ENCODE peak calls at places on chromosomes 16 and 17, in ten cellular contexts. I, R, K, C, B, E, O, D, T and G are unnamed samples. For H3K4me1, the result is how much of the 10 kb centered on the place peaks cover.

GRCh38 chr17:77842148-77842905 is 116.2 kb upstream of the TNRC6C start:
- DNase-seq in D (no peak), T (peak), B (no peak), R (peak), O (no peak), I (peak), K (no peak), E (no peak), C (no peak), G (no peak)

GRCh38 chr16:14106961-14107360 is 35.8 kb downstream of the MRTFB start:
- DNase-seq in C (no peak), K (no peak), R (no peak), D (no peak), I (no peak), T (no peak), E (no peak), O (no peak), B (no peak), G (no peak)

GRCh38 chr17:45973099-45973838 is 25.8 kb upstream of the STH start:
- DNase-seq in T (no peak), R (no peak), K (no peak), B (no peak), C (no peak), D (no peak), E (no peak), I (peak), O (peak), G (no peak)

GRCh38 chr17:82859431-82860403 is 19.9 kb upstream of the ZNF750 start:
- DNase-seq in B (peak), K (peak), T (peak), O (no peak), R (peak), I (peak), E (no peak), C (no peak), D (peak), G (peak)

GRCh38 chr16:28321700-28322411 is 29.5 kb downstream of the SBK1 start:
- DNase-seq in D (peak), K (peak), R (peak), O (no peak), E (no peak), I (no peak), B (no peak), C (no peak), T (no peak), G (no peak)

GRCh38 chr17:50352072-50352692 is 6.3 kb downstream of the XYLT2 start:
- DNase-seq in B (no peak), T (no peak), R (no peak), I (peak), C (no peak), O (no peak), E (no peak), D (no peak), K (no peak), G (no peak)

GRCh38 chr16:56610017-56610608 is 1.7 kb downstream of the MT2A start:
- DNase-seq in C (no peak), D (peak), B (peak), T (peak), R (peak), E (peak), I (peak), K (peak), O (peak), G (peak)

GRCh38 chr17:69779378-69780214 is 295.4 kb upstream of the KCNJ16 start:
- DNase-seq in E (no peak), B (no peak), I (no peak), K (no peak), R (no peak), C (no peak), O (no peak), D (no peak), T (no peak), G (no peak)

GRCh38 chr16:51813609-51814008 is 662.5 kb upstream of the SALL1 start:
- DNase-seq in R (no peak), D (no peak), O (no peak), E (no peak), I (no peak), B (no peak), K (no peak), T (no peak), C (no peak), G (no peak)

GRCh38 chr16:26963109-26963508 is 103.6 kb upstream of the C16orf82 start:
- DNase-seq in D (peak), E (no peak), R (no peak), K (no peak), T (no peak), O (no peak), I (no peak), C (no peak), B (no peak), G (no peak)

GRCh38 chr17:48544356-48545021 is 420 bp downstream of the HOXB2 start:
- DNase-seq in O (peak), E (no peak), T (peak), I (peak), K (peak), R (peak), D (peak), C (no peak), B (no peak), G (peak)

GRCh38 chr17:51718945-51719344 is 439.6 kb downstream of the CA10 start:
- DNase-seq in I (no peak), E (no peak), R (no peak), D (no peak), K (no peak), T (no peak), O (no peak), C (no peak), B (no peak), G (no peak)

GRCh38 chr17:60792250-60792898 is 114.7 kb downstream of the BCAS3 start:
- DNase-seq in E (no peak), R (no peak), I (no peak), D (no peak), B (no peak), C (no peak), O (no peak), T (peak), K (no peak), G (no peak)

GRCh38 chr16:85326794-85327181 is 214.5 kb upstream of the CIBAR2 start:
- DNase-seq in E (no peak), I (no peak), K (no peak), T (no peak), C (no peak), R (no peak), B (no peak), O (no peak), D (no peak), G (no peak)

GRCh38 chr16:85327731-85328664 is 215.7 kb upstream of the CIBAR2 start:
- DNase-seq in T (no peak), R (peak), C (peak), I (no peak), D (no peak), K (no peak), O (no peak), E (no peak), B (no peak), G (no peak)

GRCh38 chr16:85323961-85324253 is 211.6 kb upstream of the CIBAR2 start:
- DNase-seq in C (no peak), D (no peak), R (no peak), E (no peak), K (no peak), O (no peak), T (no peak), B (no peak), I (no peak), G (no peak)

GRCh38 chr16:85324506-85324905 is 212.2 kb upstream of the CIBAR2 start:
- DNase-seq in B (no peak), I (no peak), K (no peak), T (no peak), D (no peak), E (no peak), C (no peak), O (no peak), R (no peak), G (no peak)

GRCh38 chr16:85326113-85326793 is 214.0 kb upstream of the CIBAR2 start:
- DNase-seq in C (no peak), K (no peak), I (no peak), B (no peak), D (no peak), E (no peak), R (no peak), O (no peak), T (no peak), G (no peak)
- H3K4me1 ChIP-seq in C (under half), K (under half), I (under half), B (under half), D (under half), E (under half), R (under half), O (under half), T (half or more), G (under half)

GRCh38 chr16:89815639-89816348 is 653 bp downstream of the FANCA start:
- DNase-seq in D (no peak), I (no peak), T (no peak), O (no peak), B (no peak), E (no peak), C (no peak), K (no peak), R (no peak), G (no peak)

GRCh38 chr16:89823087-89823823 is 5.0 kb upstream of the SPIRE2 start:
- DNase-seq in C (no peak), D (no peak), K (no peak), E (no peak), O (no peak), R (no peak), T (no peak), I (no peak), B (no peak), G (no peak)

GRCh38 chr16:89826531-89827382 is 1.5 kb upstream of the SPIRE2 start:
- DNase-seq in K (no peak), B (no peak), T (no peak), E (no peak), R (no peak), C (no peak), I (no peak), O (no peak), D (no peak), G (no peak)

GRCh38 chr16:89822188-89823086 is 5.8 kb upstream of the SPIRE2 start:
- DNase-seq in I (no peak), D (no peak), K (no peak), T (no peak), B (no peak), E (no peak), O (no peak), C (no peak), R (no peak), G (no peak)

DNA sequence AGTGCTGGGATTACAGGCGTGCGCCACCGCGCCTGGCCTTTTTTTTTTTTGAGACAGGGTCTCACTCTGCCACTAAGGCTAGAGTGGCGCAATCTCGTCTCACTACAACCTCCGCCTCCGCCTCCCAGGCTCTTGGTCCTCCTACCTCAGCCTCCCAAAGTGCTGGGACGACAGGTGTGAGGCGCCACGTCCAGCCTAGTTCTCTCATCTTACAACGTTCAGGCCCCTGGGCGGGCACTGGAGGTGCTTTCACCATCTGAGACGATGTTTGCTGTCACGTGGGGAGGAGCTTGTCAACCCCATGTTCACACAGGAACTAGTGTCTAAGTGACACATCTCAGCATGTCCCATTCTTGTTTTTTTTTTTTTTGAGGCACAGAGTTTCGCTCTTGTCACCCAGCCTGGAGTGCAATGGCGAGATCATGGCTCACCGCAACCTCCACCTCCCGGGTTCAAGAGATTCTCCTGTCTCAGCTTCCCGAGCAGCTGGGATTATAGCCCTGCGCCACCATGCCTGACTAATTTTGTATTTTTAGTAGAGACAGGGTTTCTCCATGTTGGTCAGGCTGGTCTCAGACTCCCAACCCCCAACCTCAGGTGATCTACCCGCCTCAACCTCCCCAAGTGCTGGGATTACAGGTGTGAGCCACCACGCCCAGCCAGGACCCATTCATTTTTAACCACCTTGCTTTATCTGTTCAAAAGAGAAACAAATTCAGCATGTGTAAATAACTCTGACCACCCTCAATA is 5.2 kb upstream of the FANCA start:
- DNase-seq in T (no peak), R (no peak), D (no peak), K (no peak), C (no peak), E (peak), B (no peak), I (no peak), O (no peak), G (no peak)
- H3K27ac ChIP-seq in T (no peak), R (no peak), D (no peak), K (peak), C (no peak), E (no peak), B (no peak), I (no peak), O (no peak), G (no peak)

GRCh38 chr17:30380643-30381419 is 2.1 kb downstream of the CPD start:
- DNase-seq in O (no peak), I (no peak), K (no peak), C (no peak), D (no peak), T (no peak), R (peak), E (no peak), B (no peak), G (no peak)
- H3K4me1 ChIP-seq in O (under half), I (under half), K (under half), C (under half), D (under half), T (under half), R (under half), E (under half), B (under half), G (under half)

DNA sequence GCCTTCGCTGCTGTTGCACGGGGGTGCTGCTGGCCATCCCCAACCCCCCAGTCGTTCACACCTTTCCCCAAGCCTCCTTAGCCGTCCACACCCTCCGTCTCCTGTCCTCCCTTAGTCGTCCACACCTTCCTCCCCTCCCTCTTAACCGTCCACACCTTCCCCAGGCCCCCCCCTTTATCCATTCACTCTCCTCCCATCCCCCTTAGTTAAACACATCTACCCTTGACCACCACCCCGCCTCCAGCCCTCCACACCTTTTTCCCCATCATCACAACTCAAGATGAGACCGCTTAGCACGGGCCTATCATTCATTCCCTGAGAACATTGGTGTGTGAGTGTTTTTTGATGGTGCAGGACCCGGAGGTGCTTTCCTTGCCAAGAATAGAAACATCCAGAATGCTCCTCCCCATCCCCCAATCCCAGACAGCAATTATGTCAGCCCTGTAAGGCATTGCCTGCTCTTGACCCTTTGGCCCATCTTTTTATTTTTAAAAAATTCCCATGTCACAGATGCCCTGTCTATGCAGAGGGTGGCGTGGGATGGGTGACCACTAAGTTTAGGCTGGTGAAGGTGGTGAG is 1.4 kb downstream of the TENT4B start:
- DNase-seq in B (no peak), O (no peak), C (no peak), D (no peak), E (no peak), K (no peak), R (peak), I (no peak), T (no peak), G (no peak)
- H3K27ac ChIP-seq in B (peak), O (peak), C (no peak), D (peak), E (peak), K (peak), R (no peak), I (peak), T (peak), G (no peak)

DNA sequence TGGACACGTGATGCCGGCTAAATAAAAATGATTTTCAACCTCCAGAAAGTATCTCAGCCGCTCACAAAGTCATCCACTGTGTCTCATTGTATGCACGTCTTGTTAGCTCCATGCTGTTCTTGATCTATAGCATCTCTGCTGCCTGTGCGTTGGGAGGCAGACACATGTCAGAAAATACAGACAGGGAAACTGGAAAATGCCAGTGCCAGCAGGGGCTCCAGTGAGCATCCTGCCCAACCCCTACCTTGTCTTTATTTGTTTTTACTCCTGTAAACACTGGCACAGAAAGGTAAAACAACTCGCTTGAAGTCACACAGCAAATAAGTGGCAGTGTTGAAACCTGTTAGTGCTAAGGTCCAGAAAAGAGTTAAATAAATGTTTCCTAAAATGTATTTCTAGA is 208.1 kb upstream of the ASIC2 start:
- DNase-seq in R (no peak), E (no peak), B (no peak), K (no peak), I (no peak), C (no peak), D (no peak), O (no peak), T (no peak), G (no peak)
- H3K4me1 ChIP-seq in R (under half), E (under half), B (under half), K (under half), I (under half), C (under half), D (under half), O (under half), T (under half), G (under half)

GRCh38 chr17:68567581-68567980 is 33.6 kb downstream of the FAM20A start:
- DNase-seq in K (no peak), I (no peak), R (no peak), T (no peak), E (no peak), C (no peak), D (no peak), B (no peak), O (no peak), G (no peak)
- H3K27ac ChIP-seq in K (no peak), I (no peak), R (no peak), T (no peak), E (no peak), C (no peak), D (no peak), B (no peak), O (no peak), G (no peak)

GRCh38 chr17:57485916-57486315 is 229.6 kb downstream of the MSI2 start:
- DNase-seq in K (no peak), D (no peak), T (no peak), C (no peak), R (no peak), B (no peak), I (no peak), O (no peak), E (no peak), G (no peak)
- H3K4me1 ChIP-seq in K (under half), D (under half), T (under half), C (under half), R (under half), B (under half), I (half or more), O (under half), E (under half), G (under half)

GRCh38 chr16:81492307-81492706 is 47.7 kb downstream of the CMIP start:
- DNase-seq in C (peak), D (no peak), T (no peak), O (no peak), K (no peak), R (peak), B (no peak), E (no peak), I (no peak), G (no peak)

GRCh38 chr16:81492965-81493754 is 48.6 kb downstream of the CMIP start:
- DNase-seq in D (no peak), I (no peak), E (no peak), O (no peak), T (no peak), K (no peak), C (no peak), R (no peak), B (no peak), G (no peak)

GRCh38 chr16:81494434-81494806 is 49.8 kb downstream of the CMIP start:
- DNase-seq in O (no peak), C (no peak), I (no peak), B (no peak), T (no peak), R (no peak), K (no peak), D (no peak), E (no peak), G (no peak)

GRCh38 chr16:81494888-81495287 is 50.3 kb downstream of the CMIP start:
- DNase-seq in E (no peak), D (no peak), R (no peak), O (no peak), I (no peak), C (no peak), T (no peak), B (no peak), K (no peak), G (no peak)

GRCh38 chr16:81493755-81494433 is 49.3 kb downstream of the CMIP start:
- DNase-seq in B (peak), K (no peak), E (no peak), D (no peak), C (no peak), I (no peak), R (peak), O (peak), T (no peak), G (no peak)
- H3K27ac ChIP-seq in B (no peak), K (peak), E (no peak), D (no peak), C (no peak), I (peak), R (peak), O (peak), T (no peak), G (no peak)

GRCh38 chr16:66266436-66267286 is 99.8 kb upstream of the CDH5 start:
- DNase-seq in D (no peak), R (no peak), E (no peak), I (peak), K (peak), T (peak), O (peak), C (no peak), B (no peak), G (no peak)

GRCh38 chr16:66265556-66266133 is 100.8 kb upstream of the CDH5 start:
- DNase-seq in I (no peak), B (no peak), R (no peak), K (no peak), O (no peak), T (no peak), E (no peak), C (no peak), D (no peak), G (no peak)

GRCh38 chr16:66263973-66264310 is 102.5 kb upstream of the CDH5 start:
- DNase-seq in E (no peak), D (no peak), I (no peak), K (no peak), R (no peak), C (no peak), O (no peak), B (no peak), T (no peak), G (no peak)

GRCh38 chr16:66264311-66265105 is 102.0 kb upstream of the CDH5 start:
- DNase-seq in C (no peak), D (no peak), T (no peak), E (no peak), R (no peak), O (no peak), B (no peak), I (no peak), K (no peak), G (no peak)

DNA sequence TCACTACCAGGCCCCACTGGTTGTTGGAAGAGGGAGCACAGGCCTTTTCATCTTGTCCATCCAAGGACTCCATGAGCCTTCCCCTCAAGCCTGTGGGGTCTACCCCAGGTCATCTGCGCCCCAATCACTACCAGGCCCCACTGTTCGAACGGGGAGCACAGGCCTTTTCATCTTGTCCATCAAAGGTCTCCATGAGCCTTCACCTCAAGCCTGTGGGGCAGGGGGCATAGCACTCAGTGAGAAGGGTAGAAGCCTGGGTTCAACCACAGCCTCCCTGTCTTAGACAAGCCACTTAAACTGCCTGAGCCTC is 101.4 kb upstream of the CDH5 start:
- DNase-seq in D (no peak), R (no peak), B (no peak), E (no peak), O (no peak), T (no peak), I (no peak), K (no peak), C (no peak), G (no peak)
- H3K4me1 ChIP-seq in D (under half), R (under half), B (under half), E (under half), O (under half), T (under half), I (under half), K (under half), C (under half), G (under half)

DNA sequence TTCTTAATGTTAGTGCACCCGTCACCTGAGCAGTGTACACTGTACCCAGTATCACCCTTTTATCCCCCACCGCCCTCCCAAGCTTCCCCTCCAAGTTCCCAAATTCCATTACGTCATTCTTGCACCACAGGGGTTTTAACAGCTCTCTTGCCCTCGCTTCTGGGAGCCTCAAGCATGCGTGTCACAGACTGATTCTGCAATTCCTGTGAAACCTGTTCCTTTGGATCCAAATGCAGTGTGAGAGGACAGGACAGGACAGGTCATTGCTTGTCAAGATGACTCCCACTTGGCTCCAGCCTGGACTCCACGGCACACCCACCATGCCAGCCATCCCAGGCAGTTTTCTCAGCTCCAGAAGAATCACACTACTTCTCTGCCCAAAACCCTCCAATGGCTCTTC is 44.1 kb downstream of the CYB5D2 start:
- DNase-seq in R (no peak), K (no peak), I (peak), T (no peak), E (no peak), C (no peak), D (no peak), O (no peak), B (no peak), G (no peak)
- H3K27ac ChIP-seq in R (no peak), K (no peak), I (no peak), T (no peak), E (no peak), C (no peak), D (no peak), O (no peak), B (no peak), G (no peak)